ENCODE peak calls at places on chromosome 18, in six cellular contexts. One of them, this sample, is unnamed.

GRCh38 chr18:9575558-9575957 is 38.8 kb downstream of the PPP4R1 start:
- DNase-seq in hepatocyte: peak; percentile 96
- DNase-seq in astrocyte: peak; percentile 91
- DNase-seq in sigmoid colon: peak; percentile 91
- DNase-seq in psoas muscle: peak; percentile 37
- DNase-seq in stomach: peak; percentile 85
- DNase-seq in this sample: peak; percentile 66

GRCh38 chr18:44973282-44973681 is 292.6 kb downstream of the SETBP1 start:
- DNase-seq in hepatocyte: no peak
- DNase-seq in astrocyte: no peak
- DNase-seq in sigmoid colon: no peak
- DNase-seq in psoas muscle: no peak
- DNase-seq in stomach: no peak
- DNase-seq in this sample: no peak

GRCh38 chr18:27185025-27185763 is at the start of gene CHST9:
- DNase-seq in hepatocyte: peak; percentile 28
- DNase-seq in astrocyte: no peak
- DNase-seq in sigmoid colon: no peak
- DNase-seq in psoas muscle: peak; percentile 21
- DNase-seq in stomach: peak; percentile 27
- DNase-seq in this sample: peak; percentile 45

GRCh38 chr18:22470511-22471181 is 52.9 kb upstream of the CTAGE1 start:
- DNase-seq in hepatocyte: peak; percentile 33
- DNase-seq in astrocyte: peak; percentile 85
- DNase-seq in sigmoid colon: no peak
- DNase-seq in psoas muscle: no peak
- DNase-seq in stomach: peak; percentile 34
- DNase-seq in this sample: no peak

GRCh38 chr18:26956894-26957293 is 91.4 kb upstream of the AQP4 start:
- DNase-seq in hepatocyte: no peak
- DNase-seq in astrocyte: no peak
- DNase-seq in sigmoid colon: no peak
- DNase-seq in psoas muscle: no peak
- DNase-seq in stomach: no peak
- DNase-seq in this sample: no peak

GRCh38 chr18:69789794-69790193 is 157.9 kb downstream of the CD226 start:
- DNase-seq in hepatocyte: no peak
- DNase-seq in astrocyte: no peak
- DNase-seq in sigmoid colon: no peak
- DNase-seq in psoas muscle: no peak
- DNase-seq in stomach: no peak
- DNase-seq in this sample: no peak

GRCh38 chr18:1006965-1007364 is 102.3 kb downstream of the ADCYAP1 start:
- DNase-seq in hepatocyte: no peak
- DNase-seq in astrocyte: no peak
- DNase-seq in sigmoid colon: no peak
- DNase-seq in psoas muscle: no peak
- DNase-seq in stomach: no peak
- DNase-seq in this sample: no peak

GRCh38 chr18:59980052-59980668 is 80.4 kb downstream of the PMAIP1 start:
- DNase-seq in hepatocyte: no peak
- DNase-seq in astrocyte: no peak
- DNase-seq in sigmoid colon: no peak
- DNase-seq in psoas muscle: no peak
- DNase-seq in stomach: no peak
- DNase-seq in this sample: no peak

GRCh38 chr18:7300971-7301553 is 70.2 kb downstream of the LRRC30 start:
- DNase-seq in hepatocyte: no peak
- DNase-seq in astrocyte: no peak
- DNase-seq in sigmoid colon: no peak
- DNase-seq in psoas muscle: no peak
- DNase-seq in stomach: no peak
- DNase-seq in this sample: no peak

GRCh38 chr18:5600376-5601071 is 56.7 kb upstream of the EPB41L3 start:
- DNase-seq in hepatocyte: peak; percentile 43
- DNase-seq in astrocyte: peak; percentile 3
- DNase-seq in sigmoid colon: no peak
- DNase-seq in psoas muscle: no peak
- DNase-seq in stomach: no peak
- DNase-seq in this sample: no peak

GRCh38 chr18:6484659-6485058 is 69.9 kb upstream of the L3MBTL4 start:
- DNase-seq in hepatocyte: no peak
- DNase-seq in astrocyte: no peak
- DNase-seq in sigmoid colon: no peak
- DNase-seq in psoas muscle: no peak
- DNase-seq in stomach: no peak
- DNase-seq in this sample: no peak

GRCh38 chr18:50836521-50836957 is 16.7 kb upstream of the MRO start:
- DNase-seq in hepatocyte: no peak
- DNase-seq in astrocyte: peak; percentile 94
- DNase-seq in sigmoid colon: no peak
- DNase-seq in psoas muscle: no peak
- DNase-seq in stomach: no peak
- DNase-seq in this sample: no peak

GRCh38 chr18:49360582-49360981 is 99.9 kb downstream of the DYM start:
- DNase-seq in hepatocyte: no peak
- DNase-seq in astrocyte: no peak
- DNase-seq in sigmoid colon: no peak
- DNase-seq in psoas muscle: no peak
- DNase-seq in stomach: no peak
- DNase-seq in this sample: no peak

GRCh38 chr18:62420151-62420512 is 95.0 kb downstream of the TNFRSF11A start:
- DNase-seq in hepatocyte: peak; percentile 43
- DNase-seq in astrocyte: peak; percentile 60
- DNase-seq in sigmoid colon: no peak
- DNase-seq in psoas muscle: no peak
- DNase-seq in stomach: no peak
- DNase-seq in this sample: no peak

GRCh38 chr18:24600076-24600654 is 139.7 kb downstream of the HRH4 start:
- DNase-seq in hepatocyte: peak; percentile 79
- DNase-seq in astrocyte: peak; percentile 36
- DNase-seq in sigmoid colon: no peak
- DNase-seq in psoas muscle: no peak
- DNase-seq in stomach: no peak
- DNase-seq in this sample: no peak

GRCh38 chr18:53971331-53971730 is 253.1 kb downstream of the MBD2 start:
- DNase-seq in hepatocyte: no peak
- DNase-seq in astrocyte: peak; percentile 5
- DNase-seq in sigmoid colon: no peak
- DNase-seq in psoas muscle: no peak
- DNase-seq in stomach: no peak
- DNase-seq in this sample: no peak

GRCh38 chr18:25927830-25928229 is 162.6 kb downstream of the SS18 start:
- DNase-seq in hepatocyte: no peak
- DNase-seq in astrocyte: no peak
- DNase-seq in sigmoid colon: no peak
- DNase-seq in psoas muscle: no peak
- DNase-seq in stomach: no peak
- DNase-seq in this sample: no peak

GRCh38 chr18:49812321-49813070 is 837 bp downstream of the ACAA2 start:
- DNase-seq in hepatocyte: no peak
- DNase-seq in astrocyte: peak; percentile 24
- DNase-seq in sigmoid colon: no peak
- DNase-seq in psoas muscle: no peak
- DNase-seq in stomach: no peak
- DNase-seq in this sample: no peak

GRCh38 chr18:48838921-48839818 is 111.6 kb downstream of the SMAD7 start:
- DNase-seq in hepatocyte: peak; percentile 33
- DNase-seq in astrocyte: peak; percentile 67
- DNase-seq in sigmoid colon: no peak
- DNase-seq in psoas muscle: no peak
- DNase-seq in stomach: no peak
- DNase-seq in this sample: peak; percentile 43

GRCh38 chr18:489244-490023 is 11.1 kb downstream of the COLEC12 start:
- DNase-seq in hepatocyte: no peak
- DNase-seq in astrocyte: peak; percentile 59
- DNase-seq in sigmoid colon: no peak
- DNase-seq in psoas muscle: no peak
- DNase-seq in stomach: no peak
- DNase-seq in this sample: no peak

GRCh38 chr18:67583621-67584020 is 67.1 kb upstream of the DSEL start:
- DNase-seq in hepatocyte: no peak
- DNase-seq in astrocyte: peak; percentile 21
- DNase-seq in sigmoid colon: no peak
- DNase-seq in psoas muscle: no peak
- DNase-seq in stomach: no peak
- DNase-seq in this sample: no peak

GRCh38 chr18:75041586-75041985 is 167.4 kb downstream of the PTGR3 start:
- DNase-seq in hepatocyte: no peak
- DNase-seq in astrocyte: peak; percentile 9
- DNase-seq in sigmoid colon: no peak
- DNase-seq in psoas muscle: no peak
- DNase-seq in stomach: no peak
- DNase-seq in this sample: no peak

GRCh38 chr18:73684651-73685050 is 463.0 kb downstream of the FBXO15 start:
- DNase-seq in hepatocyte: no peak
- DNase-seq in astrocyte: peak; percentile 51
- DNase-seq in sigmoid colon: no peak
- DNase-seq in psoas muscle: no peak
- DNase-seq in stomach: no peak
- DNase-seq in this sample: no peak

GRCh38 chr18:6776193-6776592 is 46.7 kb downstream of the ARHGAP28 start:
- DNase-seq in hepatocyte: peak; percentile 69
- DNase-seq in astrocyte: peak; percentile 63
- DNase-seq in sigmoid colon: no peak
- DNase-seq in psoas muscle: no peak
- DNase-seq in stomach: no peak
- DNase-seq in this sample: no peak

GRCh38 chr18:44392933-44393332 is 287.8 kb upstream of the SETBP1 start:
- DNase-seq in hepatocyte: no peak
- DNase-seq in astrocyte: no peak
- DNase-seq in sigmoid colon: no peak
- DNase-seq in psoas muscle: no peak
- DNase-seq in stomach: no peak
- DNase-seq in this sample: no peak

GRCh38 chr18:5620284-5620683 is 76.5 kb upstream of the EPB41L3 start:
- DNase-seq in hepatocyte: no peak
- DNase-seq in astrocyte: peak; percentile 50
- DNase-seq in sigmoid colon: no peak
- DNase-seq in psoas muscle: no peak
- DNase-seq in stomach: no peak
- DNase-seq in this sample: no peak

GRCh38 chr18:9147440-9148238 is 11.1 kb downstream of the ANKRD12 start:
- DNase-seq in hepatocyte: peak; percentile 75
- DNase-seq in astrocyte: peak; percentile 54
- DNase-seq in sigmoid colon: no peak
- DNase-seq in psoas muscle: no peak
- DNase-seq in stomach: no peak
- DNase-seq in this sample: no peak

GRCh38 chr18:13295894-13296293 is 77.3 kb downstream of the LDLRAD4 start:
- DNase-seq in hepatocyte: no peak
- DNase-seq in astrocyte: no peak
- DNase-seq in sigmoid colon: no peak
- DNase-seq in psoas muscle: no peak
- DNase-seq in stomach: no peak
- DNase-seq in this sample: no peak
- H3K4me1 ChIP-seq in hepatocyte: no peaks in the 10 kb centered on the region
- H3K4me1 ChIP-seq in astrocyte: no peaks in the 10 kb centered on the region
- H3K4me1 ChIP-seq in sigmoid colon: peaks cover 9% of the 10 kb centered on the region
- H3K4me1 ChIP-seq in psoas muscle: peaks cover 15% of the 10 kb centered on the region
- H3K4me1 ChIP-seq in stomach: peaks cover 6% of the 10 kb centered on the region
- H3K4me1 ChIP-seq in this sample: no peaks in the 10 kb centered on the region

GRCh38 chr18:36601316-36601715 is 227.5 kb downstream of the TPGS2 start:
- DNase-seq in hepatocyte: no peak
- DNase-seq in astrocyte: no peak
- DNase-seq in sigmoid colon: no peak
- DNase-seq in psoas muscle: no peak
- DNase-seq in stomach: no peak
- DNase-seq in this sample: no peak

GRCh38 chr18:36600548-36600947 is 228.3 kb downstream of the TPGS2 start:
- DNase-seq in hepatocyte: no peak
- DNase-seq in astrocyte: no peak
- DNase-seq in sigmoid colon: no peak
- DNase-seq in psoas muscle: no peak
- DNase-seq in stomach: no peak
- DNase-seq in this sample: no peak

GRCh38 chr18:36608107-36608506 is 220.7 kb downstream of the TPGS2 start:
- DNase-seq in hepatocyte: peak; percentile 62
- DNase-seq in astrocyte: no peak
- DNase-seq in sigmoid colon: no peak
- DNase-seq in psoas muscle: no peak
- DNase-seq in stomach: no peak
- DNase-seq in this sample: no peak

GRCh38 chr18:36602071-36602470 is 226.7 kb downstream of the TPGS2 start:
- DNase-seq in hepatocyte: no peak
- DNase-seq in astrocyte: no peak
- DNase-seq in sigmoid colon: no peak
- DNase-seq in psoas muscle: no peak
- DNase-seq in stomach: no peak
- DNase-seq in this sample: no peak

GRCh38 chr18:36602620-36603019 is 226.2 kb downstream of the TPGS2 start:
- DNase-seq in hepatocyte: no peak
- DNase-seq in astrocyte: peak; percentile 8
- DNase-seq in sigmoid colon: no peak
- DNase-seq in psoas muscle: no peak
- DNase-seq in stomach: no peak
- DNase-seq in this sample: no peak
- H3K9me3 ChIP-seq in hepatocyte: no peaks in the 10 kb centered on the region
- H3K9me3 ChIP-seq in astrocyte: no peaks in the 10 kb centered on the region
- H3K9me3 ChIP-seq in sigmoid colon: no peaks in the 10 kb centered on the region
- H3K9me3 ChIP-seq in psoas muscle: no peaks in the 10 kb centered on the region
- H3K9me3 ChIP-seq in stomach: no peaks in the 10 kb centered on the region
- H3K9me3 ChIP-seq in this sample: no peaks in the 10 kb centered on the region

DNA sequence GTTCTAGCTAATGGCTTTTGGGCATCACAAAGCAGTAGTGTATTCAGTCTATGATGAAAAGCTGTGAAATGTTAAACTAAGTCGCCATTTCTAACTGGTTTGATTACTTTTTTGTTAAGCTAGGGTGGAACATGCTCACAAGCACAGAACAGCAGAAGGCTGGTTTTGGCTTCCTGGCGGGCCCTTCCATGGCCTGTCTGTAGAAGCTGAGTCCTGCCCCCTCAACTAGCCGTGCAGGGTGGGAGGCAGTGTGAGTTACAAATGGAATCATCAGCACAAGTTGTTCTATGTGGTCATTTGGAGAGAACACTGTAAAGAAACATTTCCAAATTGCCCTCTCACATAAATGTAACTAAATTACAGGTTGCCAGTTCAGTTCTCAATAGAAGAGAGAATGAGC is 290.8 kb downstream of the ALPK2 start:
- DNase-seq in hepatocyte: no peak
- DNase-seq in astrocyte: no peak
- DNase-seq in sigmoid colon: no peak
- DNase-seq in psoas muscle: no peak
- DNase-seq in stomach: no peak
- DNase-seq in this sample: no peak
- H3K36me3 ChIP-seq in hepatocyte: no peaks in the 10 kb centered on the region
- H3K36me3 ChIP-seq in astrocyte: peaks cover 13% of the 10 kb centered on the region
- H3K36me3 ChIP-seq in sigmoid colon: peaks cover 4% of the 10 kb centered on the region
- H3K36me3 ChIP-seq in psoas muscle: peaks cover 44% of the 10 kb centered on the region
- H3K36me3 ChIP-seq in stomach: peaks cover 2% of the 10 kb centered on the region
- H3K36me3 ChIP-seq in this sample: peaks cover 66% of the 10 kb centered on the region

DNA sequence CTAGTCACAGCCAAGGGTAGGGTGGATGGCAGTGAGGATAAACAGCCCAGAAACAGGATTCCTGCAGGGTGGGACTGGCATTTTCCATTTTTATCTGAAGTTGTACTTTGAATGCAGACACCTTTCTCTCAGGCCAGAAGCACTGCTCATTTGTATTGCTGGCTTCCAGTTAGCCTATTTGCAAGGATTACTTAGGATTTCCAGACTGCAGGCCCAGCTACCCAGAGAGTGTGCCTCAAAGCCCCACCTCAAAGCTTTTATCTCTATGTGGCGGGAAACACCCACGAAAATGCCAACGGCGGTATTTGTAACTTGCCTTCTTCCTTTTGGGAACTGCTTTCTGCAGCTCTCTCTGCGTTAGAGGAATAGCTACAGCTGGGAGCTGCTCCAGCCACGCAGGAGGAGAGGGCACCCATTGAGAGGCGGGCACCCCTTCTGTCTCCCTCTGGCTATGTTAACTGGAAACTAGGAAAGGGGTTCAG is 144.8 kb downstream of the TGIF1 start:
- DNase-seq in hepatocyte: peak; percentile 46
- DNase-seq in astrocyte: peak; percentile 65
- DNase-seq in sigmoid colon: no peak
- DNase-seq in psoas muscle: no peak
- DNase-seq in stomach: peak; percentile 37
- DNase-seq in this sample: no peak
- H3K4me1 ChIP-seq in hepatocyte: peaks cover 41% of the 10 kb centered on the region
- H3K4me1 ChIP-seq in astrocyte: peaks cover 44% of the 10 kb centered on the region
- H3K4me1 ChIP-seq in sigmoid colon: peaks cover 53% of the 10 kb centered on the region
- H3K4me1 ChIP-seq in psoas muscle: peaks cover 32% of the 10 kb centered on the region
- H3K4me1 ChIP-seq in stomach: peaks cover 55% of the 10 kb centered on the region
- H3K4me1 ChIP-seq in this sample: peaks cover 61% of the 10 kb centered on the region